ENCODE peak calls at places on chromosomes 11 and 22, in four cellular contexts. M is upper lobe of left lung, B is esophagus muscularis mucosa, S is HCT116. D is an unnamed sample.

GRCh38 chr11:62024975-62025374 is 57.5 kb upstream of the FTH1 start:
- DNase-seq in S (no peak), B (no peak), M (no peak), D (no peak)

GRCh38 chr11:71301046-71301857 is 48.9 kb upstream of the SHANK2 start:
- DNase-seq in S (no peak), B (peak), M (no peak), D (peak)

GRCh38 chr11:122656073-122656630 is 630 bp downstream of the UBASH3B start:
- DNase-seq in B (no peak), S (no peak), M (peak), D (no peak)

GRCh38 chr22:48310740-48311139 is 1516.9 kb downstream of the BRD1 start:
- DNase-seq in M (no peak), B (no peak), S (no peak), D (no peak)

GRCh38 chr11:3956038-3956437 is 100.6 kb downstream of the STIM1 start:
- DNase-seq in M (no peak), S (no peak), B (no peak), D (no peak)

GRCh38 chr11:6611092-6612007 is 666 bp downstream of the TAF10 start:
- DNase-seq in M (no peak), S (no peak), B (no peak), D (peak)

GRCh38 chr11:74084796-74085541 is 76.1 kb upstream of the UCP3 start:
- DNase-seq in M (no peak), S (no peak), B (no peak), D (no peak)

GRCh38 chr22:45212306-45212709 is 28.4 kb downstream of the KIAA0930 start:
- DNase-seq in M (peak), B (no peak), S (no peak), D (no peak)

GRCh38 chr22:49825436-49825835 is 2.2 kb downstream of the BRD1 start:
- DNase-seq in M (no peak), B (no peak), S (no peak), D (peak)

GRCh38 chr11:2889399-2890273 is 4.1 kb upstream of the CDKN1C start:
- DNase-seq in S (no peak), M (no peak), B (no peak), D (no peak)

GRCh38 chr11:106031936-106032335 is 9.9 kb upstream of the MSANTD4 start:
- DNase-seq in S (no peak), B (no peak), M (no peak), D (no peak)

GRCh38 chr11:60942970-60943565 is 8.9 kb downstream of the SLC15A3 start:
- DNase-seq in M (peak), B (no peak), S (no peak), D (no peak)

GRCh38 chr11:44577231-44577834 is 11.9 kb downstream of the CD82 start:
- DNase-seq in B (no peak), S (no peak), M (no peak), D (no peak)

GRCh38 chr11:102346456-102346747 is 612 bp upstream of the BIRC2 start:
- DNase-seq in B (no peak), M (no peak), S (no peak), D (no peak)

GRCh38 chr22:32206774-32207758 is 2.2 kb upstream of the RFPL2 start:
- DNase-seq in B (peak), M (peak), S (peak), D (no peak)

GRCh38 chr11:108500169-108500568 is 2.0 kb upstream of the POGLUT3 start:
- DNase-seq in S (no peak), M (no peak), B (no peak), D (no peak)

GRCh38 chr11:108497317-108498045 is 703 bp downstream of the POGLUT3 start:
- DNase-seq in B (peak), M (peak), S (peak), D (no peak)

GRCh38 chr11:108496643-108497256 is 1.4 kb downstream of the POGLUT3 start:
- DNase-seq in M (no peak), B (no peak), S (no peak), D (no peak)

GRCh38 chr11:108498816-108499408 is 728 bp upstream of the POGLUT3 start:
- DNase-seq in M (no peak), S (no peak), B (no peak), D (no peak)

DNA sequence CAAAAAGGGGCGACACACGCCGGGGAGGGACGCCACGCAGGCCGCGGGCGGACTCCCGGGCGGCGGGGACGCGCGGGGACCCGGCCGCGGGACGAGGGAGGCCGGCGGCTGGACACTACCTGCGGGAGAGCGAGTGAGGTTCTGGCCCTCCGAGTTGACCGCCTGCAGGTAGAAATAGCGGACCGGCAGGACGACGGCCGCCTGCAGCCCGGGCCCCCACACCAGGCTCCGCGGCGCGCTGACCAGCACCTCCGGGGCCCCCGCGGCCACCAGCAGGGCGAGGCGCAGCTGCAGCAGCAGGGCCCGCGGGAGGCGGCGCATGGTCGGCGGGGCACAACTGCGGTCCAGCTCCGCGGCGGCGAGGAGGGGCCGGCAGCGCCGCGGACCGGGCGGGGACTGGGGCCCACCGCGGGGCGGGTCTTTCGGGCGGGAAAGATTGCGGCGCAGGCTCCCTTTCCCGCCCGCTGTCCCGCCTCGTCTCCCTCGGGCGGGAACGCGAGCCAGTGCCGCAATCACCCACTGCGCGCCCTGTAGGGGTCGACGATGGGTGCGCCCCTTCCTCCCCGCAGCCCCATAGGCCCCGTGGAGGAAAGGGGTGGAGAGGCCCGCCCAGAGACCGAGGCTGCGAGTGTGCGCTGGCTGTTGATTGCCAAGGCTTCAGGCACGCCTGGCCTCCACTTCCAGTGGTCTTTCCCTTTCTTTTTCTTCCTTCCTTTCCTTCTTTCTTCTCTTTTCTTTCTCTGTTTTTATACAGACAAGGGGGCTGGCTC is at the start of gene POGLUT3:
- DNase-seq in B (no peak), S (no peak), M (peak), D (no peak)
- TF ChIP-seq POLR2A in B (no peak), S (peak), M (no peak), D (no peak)

GRCh38 chr11:1755344-1756023 is 5.1 kb upstream of the IFITM10 start:
- DNase-seq in B (no peak), S (no peak), M (peak), D (no peak)

GRCh38 chr11:1758611-1759150 is 5.0 kb downstream of the CTSD start:
- DNase-seq in M (peak), B (no peak), S (no peak), D (no peak)

GRCh38 chr11:1756024-1756561 is 5.7 kb upstream of the IFITM10 start:
- DNase-seq in B (no peak), M (peak), S (no peak), D (no peak)

GRCh38 chr11:1757861-1758610 is 5.7 kb downstream of the CTSD start:
- DNase-seq in S (no peak), B (no peak), M (peak), D (no peak)

GRCh38 chr11:1756791-1757771 is 6.6 kb downstream of the CTSD start:
- DNase-seq in M (peak), B (no peak), S (no peak), D (no peak)
- TF ChIP-seq POLR2AphosphoS5 in M (no peak), B (no peak), S (no peak), D (no peak)

GRCh38 chr11:86118201-86118600 is 49.3 kb upstream of the PICALM start:
- DNase-seq in B (no peak), M (no peak), S (no peak), D (no peak)

GRCh38 chr11:86115542-86116385 is 46.9 kb upstream of the PICALM start:
- DNase-seq in S (no peak), M (no peak), B (no peak), D (no peak)

GRCh38 chr11:86116996-86117705 is 48.3 kb upstream of the PICALM start:
- DNase-seq in M (no peak), B (no peak), S (no peak), D (no peak)

GRCh38 chr11:86117706-86118050 is 48.8 kb upstream of the PICALM start:
- DNase-seq in M (no peak), S (no peak), B (no peak), D (no peak)

DNA sequence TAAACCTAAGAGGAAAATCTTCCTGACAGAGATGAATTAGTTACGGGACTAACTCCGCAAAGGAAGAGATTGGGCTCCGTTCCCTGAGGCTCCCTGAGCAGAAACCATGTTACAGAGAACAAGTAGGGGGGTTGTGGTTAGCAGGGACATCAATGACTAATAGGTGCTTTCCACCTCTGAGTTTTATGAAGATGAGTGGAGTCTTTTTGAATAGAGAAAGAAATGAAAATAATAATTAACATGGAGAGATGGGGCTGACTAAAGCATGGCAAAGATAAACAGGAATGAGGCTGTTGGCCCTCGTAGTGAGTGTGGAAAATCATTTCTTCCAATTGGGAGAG is 47.5 kb upstream of the PICALM start:
- DNase-seq in B (no peak), M (no peak), S (no peak), D (no peak)
- TF ChIP-seq POLR2A in B (no peak), M (no peak), S (no peak), D (no peak)

GRCh38 chr22:37604875-37605274 is 3.8 kb upstream of the GGA1 start:
- DNase-seq in S (no peak), B (no peak), M (no peak), D (no peak)

GRCh38 chr22:37599161-37599560 is 9.5 kb upstream of the GGA1 start:
- DNase-seq in M (no peak), S (no peak), B (no peak), D (no peak)

GRCh38 chr22:37601203-37601539 is 7.5 kb upstream of the GGA1 start:
- DNase-seq in S (no peak), M (no peak), B (no peak), D (no peak)

GRCh38 chr22:37604074-37604473 is 4.6 kb upstream of the GGA1 start:
- DNase-seq in M (no peak), B (no peak), S (no peak), D (no peak)

DNA sequence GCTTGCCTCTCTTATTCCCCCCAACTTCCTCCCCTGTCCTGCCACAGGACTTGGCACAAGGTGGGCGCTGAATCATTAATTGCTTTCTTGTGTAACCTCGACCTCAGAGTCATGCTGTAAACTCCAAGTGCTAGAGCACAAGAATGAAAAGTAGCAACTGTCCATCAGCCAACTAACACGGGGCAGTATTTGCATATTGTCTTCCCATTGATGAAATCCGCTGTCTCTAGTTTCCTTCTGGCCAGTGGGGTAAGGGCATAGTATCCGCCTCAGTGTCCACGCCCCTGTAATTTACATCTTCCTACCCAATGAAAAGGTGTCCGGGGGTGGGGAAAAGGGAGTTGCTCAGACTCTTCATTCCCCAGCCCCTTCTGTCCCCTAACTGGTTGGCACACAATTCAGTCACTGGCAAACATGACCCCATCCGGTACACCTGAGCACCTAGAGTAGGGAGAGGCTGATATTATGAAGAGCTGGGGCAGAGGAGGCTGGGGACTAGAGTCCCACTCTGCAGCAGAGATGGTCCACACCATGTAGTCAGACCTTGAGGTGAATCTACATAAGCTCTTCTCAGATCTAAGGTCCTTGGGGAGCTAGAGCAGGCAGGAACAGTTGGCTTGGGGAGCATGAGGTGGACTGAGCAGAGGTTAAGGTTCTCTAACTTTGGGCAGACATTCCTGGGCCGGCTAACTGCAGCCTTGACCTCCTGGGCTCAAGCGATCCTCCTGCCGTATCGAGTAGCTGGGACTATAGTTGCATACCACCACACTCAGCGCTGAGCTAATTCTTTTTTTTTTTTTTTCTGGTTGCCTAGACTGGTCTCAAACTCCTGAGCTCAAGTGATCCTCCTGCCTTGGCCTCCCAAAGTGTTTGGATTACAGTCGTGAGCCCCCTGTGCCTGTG is 6.8 kb upstream of the GGA1 start:
- DNase-seq in B (no peak), M (peak), S (peak), D (no peak)
- TF ChIP-seq POLR2AphosphoS5 in B (no peak), M (no peak), S (no peak), D (no peak)

GRCh38 chr11:64245797-64246623 is 733 bp downstream of the PPP1R14B start:
- DNase-seq in B (no peak), S (no peak), M (peak), D (no peak)
- TF ChIP-seq POLR2A in B (no peak), S (no peak), M (no peak), D (no peak)

DNA sequence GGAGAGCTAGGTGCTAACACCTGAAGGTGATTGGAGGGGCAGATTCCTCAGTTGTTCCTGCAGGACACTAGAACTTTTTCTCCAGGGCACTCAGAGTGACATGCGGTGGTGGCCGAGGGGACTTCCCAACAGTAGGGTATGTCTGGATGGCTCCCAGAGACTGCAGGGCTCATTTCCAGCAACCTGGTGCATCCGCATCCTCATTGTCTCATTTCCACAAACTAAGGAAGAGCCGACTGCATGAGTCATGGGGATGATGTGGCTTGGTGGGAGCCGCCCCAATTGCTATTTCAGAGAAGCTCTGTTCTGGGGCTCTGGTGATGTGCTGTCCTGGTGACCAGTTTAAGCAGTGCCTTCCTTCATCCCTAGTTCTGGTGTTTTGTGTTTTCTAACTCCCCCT is 2.8 kb upstream of the ROBO4 start:
- DNase-seq in S (peak), M (peak), B (no peak), D (peak)
- TF ChIP-seq POLR2AphosphoS5 in S (no peak), M (peak), B (peak), D (no peak)

GRCh38 chr22:37662039-37662438 is 3.5 kb downstream of the PDXP start:
- DNase-seq in B (no peak), M (peak), S (no peak), D (no peak)

GRCh38 chr22:37660709-37661045 is 2.2 kb downstream of the PDXP start:
- DNase-seq in B (no peak), S (no peak), M (no peak), D (no peak)

GRCh38 chr22:37659897-37660708 is 1.6 kb downstream of the PDXP start:
- DNase-seq in S (no peak), B (no peak), M (no peak), D (no peak)

GRCh38 chr22:37659066-37659896 is 758 bp downstream of the PDXP start:
- DNase-seq in S (no peak), M (no peak), B (no peak), D (no peak)

GRCh38 chr22:37661160-37661924 is 2.8 kb downstream of the PDXP start:
- DNase-seq in S (no peak), B (no peak), M (no peak), D (no peak)
- TF ChIP-seq POLR2A in S (no peak), B (no peak), M (no peak), D (no peak)

GRCh38 chr11:75152651-75153553 is 2.0 kb downstream of the SLCO2B1 start:
- DNase-seq in B (no peak), M (no peak), S (no peak), D (no peak)
- TF ChIP-seq POLR2AphosphoS5 in B (no peak), M (no peak), S (no peak), D (no peak)

GRCh38 chr22:42721045-42721434 is 370 bp upstream of the A4GALT start:
- DNase-seq in M (no peak), B (no peak), S (no peak), D (no peak)

GRCh38 chr22:42719656-42720262 is 911 bp downstream of the A4GALT start:
- DNase-seq in M (no peak), B (no peak), S (no peak), D (no peak)

GRCh38 chr22:42720263-42721044 is at the start of gene A4GALT:
- DNase-seq in S (no peak), B (no peak), M (no peak), D (no peak)

GRCh38 chr22:42717197-42717967 is 3.3 kb downstream of the A4GALT start:
- DNase-seq in B (no peak), M (no peak), S (no peak), D (no peak)

DNA sequence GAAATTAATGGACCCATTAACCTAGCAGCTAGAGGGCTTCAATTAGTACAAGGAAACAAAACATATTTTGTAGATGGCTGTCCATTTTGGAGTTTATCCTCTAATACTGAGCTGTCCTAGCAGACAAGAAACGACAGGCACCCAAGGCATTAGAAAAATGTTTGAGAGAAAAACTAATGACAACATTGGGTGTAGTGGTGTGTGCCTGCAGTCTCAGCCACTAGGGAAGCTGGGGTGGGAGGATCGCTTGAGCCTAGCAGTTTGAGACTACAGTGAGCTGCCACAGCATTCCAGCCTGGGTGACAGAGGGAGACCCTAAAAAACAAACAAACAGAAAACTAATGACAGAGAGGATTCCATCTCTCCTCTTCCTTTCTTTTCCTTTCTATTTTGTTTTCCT is 1.5 kb downstream of the A4GALT start:
- DNase-seq in B (no peak), M (no peak), S (no peak), D (no peak)
- TF ChIP-seq POLR2A in B (no peak), M (no peak), S (no peak), D (no peak)

D was measured in vagina.